ENCODE peak calls at places on chromosome 1, in nine cellular contexts. One of them, this sample, is unnamed.

GRCh38 chr1:160877221-160877620 is 7.8 kb downstream of the ITLN1 start:
- DNase-seq in A549: no peak
- DNase-seq in HEK293T: no peak
- DNase-seq in NCI-H1930: no peak
- DNase-seq in posterior vena cava: no peak
- DNase-seq in AG04450: no peak
- DNase-seq in HS-27A: no peak
- DNase-seq in ELF-1: no peak
- DNase-seq in right atrium auricular region: no peak
- DNase-seq in this sample: no peak

GRCh38 chr1:94622757-94623156 is 81.2 kb upstream of the F3 start:
- DNase-seq in A549: peak
- DNase-seq in HEK293T: no peak
- DNase-seq in NCI-H1930: no peak
- DNase-seq in posterior vena cava: no peak
- DNase-seq in AG04450: no peak
- DNase-seq in HS-27A: peak
- DNase-seq in ELF-1: peak
- DNase-seq in right atrium auricular region: no peak
- DNase-seq in this sample: no peak

GRCh38 chr1:21724098-21724497 is 54.9 kb upstream of the RAP1GAP start:
- DNase-seq in A549: no peak
- DNase-seq in HEK293T: no peak
- DNase-seq in NCI-H1930: no peak
- DNase-seq in posterior vena cava: no peak
- DNase-seq in AG04450: no peak
- DNase-seq in HS-27A: no peak
- DNase-seq in ELF-1: no peak
- DNase-seq in right atrium auricular region: no peak
- DNase-seq in this sample: no peak

GRCh38 chr1:203210988-203211387 is 18.5 kb downstream of the CHIT1 start:
- DNase-seq in A549: no peak
- DNase-seq in HEK293T: no peak
- DNase-seq in NCI-H1930: no peak
- DNase-seq in posterior vena cava: no peak
- DNase-seq in AG04450: no peak
- DNase-seq in HS-27A: no peak
- DNase-seq in ELF-1: no peak
- DNase-seq in right atrium auricular region: no peak
- DNase-seq in this sample: no peak

GRCh38 chr1:33742663-33743062 is 121.2 kb upstream of the HMGB4 start:
- DNase-seq in A549: no peak
- DNase-seq in HEK293T: no peak
- DNase-seq in NCI-H1930: no peak
- DNase-seq in posterior vena cava: no peak
- DNase-seq in AG04450: no peak
- DNase-seq in HS-27A: no peak
- DNase-seq in ELF-1: no peak
- DNase-seq in right atrium auricular region: no peak
- DNase-seq in this sample: no peak

GRCh38 chr1:204868340-204868700 is 2.3 kb upstream of the NFASC start:
- DNase-seq in A549: no peak
- DNase-seq in HEK293T: no peak
- DNase-seq in NCI-H1930: no peak
- DNase-seq in posterior vena cava: no peak
- DNase-seq in AG04450: no peak
- DNase-seq in HS-27A: no peak
- DNase-seq in ELF-1: no peak
- DNase-seq in right atrium auricular region: no peak
- DNase-seq in this sample: no peak

GRCh38 chr1:36223373-36223995 is 759 bp upstream of the THRAP3 start:
- DNase-seq in A549: peak
- DNase-seq in HEK293T: peak
- DNase-seq in NCI-H1930: no peak
- DNase-seq in posterior vena cava: no peak
- DNase-seq in AG04450: no peak
- DNase-seq in HS-27A: no peak
- DNase-seq in ELF-1: peak
- DNase-seq in right atrium auricular region: no peak
- DNase-seq in this sample: no peak

GRCh38 chr1:28199328-28200233 is 23.1 kb upstream of the PTAFR start:
- DNase-seq in A549: no peak
- DNase-seq in HEK293T: no peak
- DNase-seq in NCI-H1930: no peak
- DNase-seq in posterior vena cava: no peak
- DNase-seq in AG04450: no peak
- DNase-seq in HS-27A: no peak
- DNase-seq in ELF-1: no peak
- DNase-seq in right atrium auricular region: no peak
- DNase-seq in this sample: no peak

GRCh38 chr1:205633421-205633976 is 1.7 kb upstream of the ELK4 start:
- DNase-seq in A549: no peak
- DNase-seq in HEK293T: no peak
- DNase-seq in NCI-H1930: no peak
- DNase-seq in posterior vena cava: no peak
- DNase-seq in AG04450: no peak
- DNase-seq in HS-27A: no peak
- DNase-seq in ELF-1: no peak
- DNase-seq in right atrium auricular region: no peak
- DNase-seq in this sample: no peak

This sample was measured in coronary artery.